ENCODE peak calls at places on chromosomes 4 and X, in eight cellular contexts. G is lower leg skin, X is mucosa of descending colon, I is sigmoid colon, K is cardiac fibroblast, W is psoas muscle, R is fibroblast of pulmonary artery, H is BE2C. E is an unnamed sample.

GRCh38 chr4:80322716-80323115 is 12.8 kb upstream of the CFAP299 start:
- DNase-seq in G (no peak), W (no peak), K (peak), H (no peak), R (peak), X (no peak), I (no peak), E (peak)

GRCh38 chr4:86940176-86940575 is 5.4 kb downstream of the AFF1 start:
- DNase-seq in W (no peak), G (no peak), R (no peak), K (no peak), X (no peak), H (no peak), I (no peak), E (peak)

GRCh38 chr4:151670843-151671242 is 90.0 kb downstream of the GATB start:
- DNase-seq in W (peak), R (no peak), H (no peak), G (no peak), K (no peak), X (no peak), I (no peak), E (no peak)

GRCh38 chrX:72714471-72714916 is 388 bp upstream of the PHKA1 start:
- DNase-seq in H (peak), X (peak), R (peak), W (peak), K (peak), G (peak), I (peak), E (peak)

GRCh38 chr4:139857021-139857420 is 191.4 kb downstream of the MGST2 start:
- DNase-seq in H (peak), R (no peak), W (no peak), X (no peak), K (no peak), I (no peak), G (no peak), E (no peak)

GRCh38 chrX:43836435-43837184 is 45.6 kb downstream of the MAOB start:
- DNase-seq in H (no peak), W (no peak), R (peak), X (no peak), I (no peak), G (no peak), K (peak), E (no peak)

GRCh38 chr4:1166509-1167243 is 5.7 kb downstream of the SPON2 start:
- DNase-seq in I (no peak), W (no peak), X (no peak), K (no peak), H (no peak), G (no peak), R (no peak), E (no peak)

GRCh38 chr4:40630335-40631021 is 814 bp upstream of the RBM47 start:
- DNase-seq in H (no peak), K (no peak), R (no peak), G (no peak), I (peak), X (peak), W (no peak), E (no peak)

GRCh38 chr4:110527156-110527555 is 51.2 kb downstream of the ENPEP start:
- DNase-seq in G (no peak), H (no peak), W (no peak), R (no peak), K (no peak), I (no peak), X (no peak), E (no peak)

GRCh38 chr4:164700471-164700870 is 53.5 kb upstream of the SMIM31 start:
- DNase-seq in R (no peak), X (no peak), H (peak), G (no peak), K (no peak), W (no peak), I (no peak), E (no peak)

GRCh38 chr4:180710643-180711337 is 1532.4 kb upstream of the TENM3 start:
- DNase-seq in H (no peak), G (no peak), X (no peak), W (no peak), R (no peak), I (no peak), K (no peak), E (no peak)

GRCh38 chrX:63652086-63652775 is 132.8 kb downstream of the ARHGEF9 start:
- DNase-seq in H (no peak), W (no peak), G (no peak), X (no peak), R (no peak), K (peak), I (no peak), E (peak)

GRCh38 chr4:108171541-108172230 is 3.0 kb upstream of the LEF1 start:
- DNase-seq in K (no peak), R (no peak), X (peak), G (no peak), H (peak), W (no peak), I (no peak), E (no peak)

GRCh38 chrX:104113237-104113965 is 1.1 kb downstream of the ZCCHC18 start:
- DNase-seq in H (peak), R (peak), I (peak), X (peak), K (peak), G (no peak), W (peak), E (peak)

GRCh38 chrX:28491941-28492340 is 95.3 kb upstream of the IL1RAPL1 start:
- DNase-seq in W (no peak), I (no peak), X (no peak), H (no peak), R (peak), K (peak), G (no peak), E (no peak)

GRCh38 chrX:115690554-115691216 is 129.7 kb downstream of the PLS3 start:
- DNase-seq in G (no peak), H (peak), K (peak), I (peak), W (no peak), X (no peak), R (peak), E (peak)

GRCh38 chrX:135977611-135978010 is 3.8 kb upstream of the MMGT1 start:
- DNase-seq in I (no peak), R (peak), W (no peak), H (no peak), G (no peak), X (no peak), K (peak), E (peak)

GRCh38 chrX:119340606-119341205 is 58.4 kb upstream of the SLC25A43 start:
- DNase-seq in X (no peak), R (no peak), W (no peak), H (no peak), I (no peak), K (no peak), G (no peak), E (no peak)

GRCh38 chr4:14862881-14863280 is 139.4 kb upstream of the CPEB2 start:
- DNase-seq in X (peak), H (peak), G (no peak), I (peak), K (no peak), W (peak), R (no peak), E (no peak)

GRCh38 chr4:183765121-183765990 is 106.3 kb downstream of the TRAPPC11 start:
- DNase-seq in G (no peak), H (no peak), K (no peak), X (no peak), R (no peak), W (peak), I (no peak), E (no peak)

GRCh38 chr4:129164243-129164642 is 68.3 kb downstream of the C4orf33 start:
- DNase-seq in K (no peak), W (no peak), I (no peak), H (no peak), X (no peak), R (no peak), G (no peak), E (no peak)

GRCh38 chr4:158850800-158851644 is 82.2 kb downstream of the FNIP2 start:
- DNase-seq in R (peak), X (no peak), W (no peak), I (no peak), H (no peak), G (no peak), K (peak), E (peak)

GRCh38 chrX:31658360-31658759 is 586.5 kb upstream of the FTHL17 start:
- DNase-seq in W (no peak), I (no peak), G (no peak), X (no peak), R (peak), H (no peak), K (peak), E (peak)

GRCh38 chr4:184666670-184667069 is 17.1 kb downstream of the PRIMPOL start:
- DNase-seq in W (no peak), X (no peak), G (no peak), H (no peak), K (no peak), I (no peak), R (no peak), E (no peak)

DNA sequence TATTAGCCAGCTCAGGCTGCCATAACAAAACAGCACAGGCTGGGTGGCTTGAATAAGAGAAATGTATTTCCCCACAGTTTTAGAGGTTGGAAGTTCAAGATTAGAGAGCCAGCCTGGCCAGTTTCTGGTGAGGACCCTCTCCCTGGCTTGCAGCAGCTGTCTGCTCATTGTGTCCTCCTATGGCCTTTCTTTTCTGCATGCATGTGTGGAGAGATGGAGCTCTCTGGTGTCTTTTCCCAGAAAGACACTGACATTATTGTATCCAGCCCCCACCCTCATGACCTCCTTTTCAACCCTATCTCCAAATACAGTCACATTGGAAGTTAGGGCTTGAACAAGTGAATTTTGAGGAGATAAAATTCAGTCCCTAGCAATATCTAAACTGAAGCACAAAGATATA is 263.8 kb upstream of the PABPC4L start:
- DNase-seq in R (no peak), H (peak), K (no peak), G (no peak), X (no peak), W (no peak), I (no peak), E (no peak)
- TF ChIP-seq CTCF in R (no peak), H (peak), K (no peak), G (no peak), X (no peak), W (no peak), I (no peak), E (no peak)

DNA sequence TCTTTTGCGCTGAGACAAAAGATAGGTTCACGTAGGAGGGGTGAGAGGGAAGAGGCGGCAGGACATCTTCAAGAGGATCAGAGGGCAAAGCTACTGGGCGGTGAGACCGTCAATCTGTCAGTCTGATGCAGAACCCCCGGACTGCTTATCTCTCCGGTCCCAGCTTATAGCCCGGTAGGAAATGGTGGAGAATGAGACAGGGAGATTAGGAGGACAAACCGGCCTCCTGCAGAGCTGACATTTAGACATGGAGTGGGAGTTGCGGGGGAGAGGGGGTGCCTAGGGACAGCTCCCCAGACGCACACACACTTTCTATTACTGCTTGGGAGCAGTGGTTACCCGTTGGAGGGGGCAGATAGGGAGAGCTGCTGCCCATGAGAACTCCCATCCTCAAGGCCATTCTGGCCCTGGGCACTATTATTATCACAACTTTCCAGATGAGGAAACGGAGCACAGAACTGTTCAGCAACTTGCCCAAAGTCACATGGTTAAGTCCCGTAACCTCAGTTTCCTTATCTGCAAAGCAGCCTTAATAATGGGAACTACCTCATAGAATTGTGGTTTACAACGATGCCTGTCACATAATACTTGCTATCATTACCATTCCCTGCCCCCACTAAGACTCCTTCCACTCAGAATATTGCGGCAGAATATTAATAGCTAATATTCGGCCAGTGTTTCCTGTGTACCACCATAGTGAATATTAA is 1.1 kb upstream of the HDAC6 start:
- DNase-seq in I (no peak), R (no peak), X (no peak), W (no peak), H (no peak), G (peak), K (no peak), E (peak)
- H3K4me3 ChIP-seq in I (peak), R (peak), X (peak), W (peak), H (peak), G (peak), K (peak), E (peak)

DNA sequence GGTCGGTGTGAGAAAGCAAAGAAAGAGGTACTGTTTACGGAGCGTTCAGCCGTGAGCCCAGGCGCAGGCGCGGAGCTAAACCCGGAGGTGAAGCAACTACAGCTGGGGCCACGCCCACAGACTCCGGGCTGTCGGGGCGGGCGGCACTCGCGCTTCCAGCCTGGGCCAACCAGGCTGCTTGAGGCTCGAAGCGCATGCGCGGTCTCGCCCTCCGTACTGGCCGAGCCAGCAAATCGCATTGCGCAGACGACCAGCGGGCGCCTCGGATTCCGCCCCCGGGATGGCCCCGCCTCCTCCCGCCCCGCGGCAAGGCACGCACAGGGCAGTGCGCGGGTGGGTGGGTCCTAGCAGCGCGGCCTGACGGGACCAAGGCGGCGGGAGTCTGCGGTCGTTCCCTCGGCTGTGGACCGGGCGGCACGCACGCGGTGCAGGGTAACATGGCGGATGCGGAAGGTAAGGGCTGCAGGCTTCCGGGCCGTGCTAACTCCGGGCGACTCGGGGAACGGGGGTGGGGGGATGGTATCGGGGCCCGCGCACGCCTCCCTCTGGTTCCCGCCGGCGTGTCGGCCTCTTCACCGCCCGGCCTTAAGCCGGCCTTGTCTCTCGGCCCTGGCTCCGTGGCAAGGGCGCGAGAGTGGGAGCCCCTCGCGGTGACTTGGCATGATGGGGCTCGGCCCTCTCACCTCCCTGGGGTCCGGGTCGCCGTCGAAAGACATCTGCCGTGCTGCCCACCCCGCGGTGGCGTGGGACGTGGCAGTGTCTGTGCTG is at the start of gene DKC1:
- DNase-seq in W (peak), H (peak), G (peak), X (peak), K (peak), R (peak), I (peak), E (peak)
- TF ChIP-seq CTCF in W (no peak), H (no peak), G (no peak), X (no peak), K (no peak), R (no peak), I (no peak), E (no peak)

DNA sequence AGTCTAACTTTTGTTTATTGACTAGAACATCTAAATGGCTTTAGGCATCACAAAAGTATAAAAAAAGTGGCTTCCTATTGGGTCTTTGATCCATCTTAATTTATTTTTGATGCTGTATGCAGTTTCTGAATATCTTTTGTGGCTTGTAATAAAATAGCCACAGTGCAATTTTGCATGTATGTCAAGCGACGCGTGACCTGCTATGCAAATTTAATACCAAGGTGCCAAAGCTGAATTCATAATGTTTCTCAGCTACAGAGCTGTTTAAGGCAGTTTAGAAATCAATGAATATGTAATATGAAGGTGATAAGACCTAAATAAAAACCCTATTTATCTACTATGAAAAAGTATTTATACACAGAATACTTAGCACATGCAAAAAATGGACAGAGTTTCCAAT is 197.8 kb downstream of the AFF2 start:
- DNase-seq in G (no peak), X (no peak), H (no peak), I (no peak), R (no peak), K (no peak), W (no peak), E (no peak)
- H3K4me3 ChIP-seq in G (no peak), X (no peak), H (no peak), I (no peak), R (no peak), K (no peak), W (no peak), E (no peak)

DNA sequence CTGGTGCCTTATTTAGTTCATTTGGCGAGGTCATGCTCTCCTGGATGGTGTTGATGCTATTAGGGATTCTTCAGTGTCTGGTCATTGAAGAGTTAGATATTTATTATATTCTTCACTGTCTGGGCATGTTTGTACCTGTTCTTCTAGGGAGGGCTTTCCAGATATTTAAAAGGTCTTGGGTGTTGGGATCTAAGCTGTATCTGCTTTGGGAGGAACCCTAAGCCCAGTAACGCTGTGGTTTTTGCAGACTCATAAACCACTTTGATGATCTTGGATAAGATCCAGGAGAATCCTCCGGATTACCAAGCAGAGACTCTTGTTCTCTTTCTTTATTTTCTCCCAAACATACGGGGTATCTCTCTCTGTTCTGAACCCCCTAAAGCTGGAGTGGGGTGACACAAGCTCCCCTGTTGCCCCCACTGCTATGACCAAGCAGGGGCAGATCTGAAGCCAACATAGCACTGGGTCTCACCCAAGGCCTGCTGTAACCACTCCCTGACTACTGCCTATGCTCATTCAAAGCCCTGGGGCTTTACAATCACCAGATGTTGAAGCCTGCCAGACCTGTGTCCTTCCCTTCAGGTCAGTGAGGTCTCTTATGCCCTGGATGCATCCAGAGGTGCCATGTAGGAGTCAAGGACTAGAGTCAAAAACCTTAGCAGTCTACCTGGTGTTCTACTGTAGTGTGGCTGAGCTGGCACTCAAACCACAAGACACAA is 187.6 kb downstream of the GUCY2F start:
- DNase-seq in K (peak), R (peak), G (no peak), X (no peak), W (no peak), I (no peak), H (no peak), E (peak)
- TF ChIP-seq CTCF in K (no peak), R (no peak), G (no peak), X (no peak), W (no peak), I (no peak), H (no peak), E (no peak)